ENCODE peak calls at places on chromosomes 6 and 20, in four cellular contexts. H is D721Med, R is ovary, X is cardiac muscle cell. S is an unnamed sample.

GRCh38 chr20:15564981-15565380 is 1008.3 kb downstream of the KIF16B start:
- DNase-seq in X (no peak), R (no peak), H (no peak), S (peak)

GRCh38 chr6:125745281-125746018 is 4.0 kb upstream of the HEY2 start:
- DNase-seq in H (no peak), R (no peak), X (peak), S (no peak)

GRCh38 chr6:75494290-75494689 is 690 bp upstream of the FILIP1 start:
- DNase-seq in X (no peak), R (no peak), H (no peak), S (no peak)

GRCh38 chr6:163900570-163900969 is 486.1 kb downstream of the QKI start:
- DNase-seq in H (no peak), X (no peak), R (no peak), S (no peak)

GRCh38 chr6:33979750-33980149 is 166.1 kb downstream of the GRM4 start:
- DNase-seq in H (no peak), X (no peak), R (no peak), S (no peak)

GRCh38 chr6:139337830-139338229 is 36.6 kb downstream of the CITED2 start:
- DNase-seq in X (no peak), R (no peak), H (no peak), S (no peak)

GRCh38 chr20:8227293-8227692 is 95.2 kb downstream of the PLCB1 start:
- DNase-seq in X (no peak), R (no peak), H (no peak), S (no peak)

GRCh38 chr6:133184798-133185380 is 56.3 kb upstream of the EYA4 start:
- DNase-seq in R (no peak), X (peak), H (no peak), S (peak)

GRCh38 chr6:74044417-74045096 is 348.6 kb downstream of the CD109 start:
- DNase-seq in R (no peak), H (no peak), X (no peak), S (no peak)

GRCh38 chr20:31548823-31549512 is 34.7 kb downstream of the HM13 start:
- DNase-seq in R (no peak), X (no peak), H (no peak), S (no peak)

GRCh38 chr20:31549513-31549880 is 35.3 kb downstream of the HM13 start:
- DNase-seq in H (no peak), R (no peak), X (no peak), S (no peak)

GRCh38 chr20:31544600-31544999 is 30.4 kb downstream of the HM13 start:
- DNase-seq in H (no peak), X (no peak), R (no peak), S (no peak)

GRCh38 chr20:31547720-31548298 is 33.6 kb downstream of the HM13 start:
- DNase-seq in H (no peak), X (no peak), R (no peak), S (no peak)

DNA sequence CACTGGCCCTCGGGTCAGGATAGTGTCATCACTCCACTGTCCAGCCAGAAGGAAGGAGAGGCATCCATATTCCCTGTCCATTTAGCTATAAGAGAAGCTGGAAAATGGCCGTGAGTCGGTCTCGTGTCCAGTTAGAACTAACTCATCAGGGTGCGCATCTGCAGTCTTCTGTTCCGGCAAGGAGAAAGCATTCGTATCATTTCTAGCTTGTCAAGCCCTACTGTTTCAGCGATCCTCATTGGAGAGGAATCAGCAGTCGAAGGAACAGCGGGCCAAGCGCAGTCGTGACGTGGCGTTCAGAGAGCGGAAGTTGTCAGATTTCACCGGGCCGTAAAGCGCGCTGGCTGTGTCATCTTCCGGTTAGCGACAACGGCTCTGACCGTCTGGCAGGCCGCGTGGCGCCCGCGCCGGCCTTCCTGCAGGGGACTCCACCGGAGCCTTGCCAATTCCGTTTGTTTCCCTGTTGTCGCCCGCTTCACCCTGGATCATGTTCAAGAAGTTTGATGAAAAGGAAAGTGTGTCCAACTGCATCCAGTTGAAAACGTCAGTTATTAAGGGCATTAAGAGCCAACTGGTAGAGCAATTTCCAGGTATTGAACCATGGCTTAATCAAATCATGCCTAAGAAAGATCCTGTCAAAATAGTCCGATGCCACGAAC is 32.9 kb downstream of the HM13 start:
- DNase-seq in R (peak), X (peak), H (peak), S (peak)
- TF ChIP-seq CTCF in R (no peak), X (peak), H (no peak), S (no peak)

GRCh38 chr6:6217838-6218237 is 102.6 kb downstream of the F13A1 start:
- DNase-seq in R (no peak), X (no peak), H (no peak), S (no peak)
- TF ChIP-seq CTCF in R (no peak), X (no peak), H (no peak), S (no peak)

GRCh38 chr6:108175592-108176279 is 9.9 kb downstream of the NR2E1 start:
- DNase-seq in X (no peak), H (no peak), R (no peak), S (peak)
- TF ChIP-seq CTCF in X (no peak), H (peak), R (no peak), S (no peak)

GRCh38 chr6:169312658-169313346 is 59.2 kb upstream of the THBS2 start:
- DNase-seq in X (no peak), H (no peak), R (no peak), S (no peak)
- TF ChIP-seq CTCF in X (no peak), H (no peak), R (no peak), S (no peak)

GRCh38 chr6:84779380-84779779 is 15.0 kb upstream of the TBX18 start:
- DNase-seq in R (no peak), H (no peak), X (no peak), S (no peak)
- TF ChIP-seq CTCF in R (no peak), H (no peak), X (no peak), S (no peak)

GRCh38 chr20:62625516-62625915 is 16.8 kb upstream of the SLCO4A1 start:
- DNase-seq in X (no peak), R (no peak), H (no peak), S (no peak)

GRCh38 chr20:62625921-62626547 is 16.3 kb upstream of the SLCO4A1 start:
- DNase-seq in X (no peak), H (no peak), R (no peak), S (no peak)

GRCh38 chr20:62623488-62624324 is 18.6 kb upstream of the SLCO4A1 start:
- DNase-seq in X (peak), R (peak), H (peak), S (peak)

GRCh38 chr20:62624325-62624690 is 18.0 kb upstream of the SLCO4A1 start:
- DNase-seq in H (no peak), R (no peak), X (no peak), S (peak)

GRCh38 chr20:62624719-62625455 is 17.4 kb upstream of the SLCO4A1 start:
- DNase-seq in H (no peak), R (no peak), X (no peak), S (no peak)
- TF ChIP-seq CTCF in H (no peak), R (no peak), X (no peak), S (no peak)

GRCh38 chr6:37738216-37738615 is 40.5 kb upstream of the MDGA1 start:
- DNase-seq in H (no peak), R (no peak), X (no peak), S (no peak)

GRCh38 chr6:37731888-37732287 is 34.2 kb upstream of the MDGA1 start:
- DNase-seq in X (no peak), H (no peak), R (no peak), S (peak)

GRCh38 chr6:37735722-37736121 is 38.0 kb upstream of the MDGA1 start:
- DNase-seq in H (no peak), X (no peak), R (no peak), S (no peak)

DNA sequence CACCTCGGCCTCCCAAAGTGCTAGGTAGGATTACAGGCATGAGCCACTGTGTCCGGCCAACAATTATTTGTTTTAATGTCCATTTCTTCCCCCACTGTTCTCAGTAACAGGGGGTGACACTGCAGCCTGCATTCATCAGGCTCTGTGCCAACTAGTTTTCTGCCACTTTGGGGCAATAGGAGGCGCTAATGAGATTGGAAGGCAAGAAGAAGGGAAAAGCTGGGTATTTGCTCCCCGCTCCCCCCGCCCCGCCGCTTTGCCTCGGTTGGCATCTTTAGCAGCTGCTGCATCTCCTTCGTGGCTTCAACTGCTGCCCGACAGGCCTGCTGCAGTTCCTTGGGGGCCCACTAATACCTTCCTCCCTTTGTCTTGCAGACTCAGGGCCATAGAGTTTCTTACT is 35.0 kb upstream of the MDGA1 start:
- DNase-seq in H (no peak), X (no peak), R (no peak), S (no peak)
- TF ChIP-seq CTCF in H (no peak), X (peak), R (no peak), S (no peak)

GRCh38 chr6:105211831-105212230 is 32.0 kb upstream of the POPDC3 start:
- DNase-seq in R (no peak), H (no peak), X (no peak), S (no peak)

GRCh38 chr6:105210932-105211531 is 31.2 kb upstream of the POPDC3 start:
- DNase-seq in X (no peak), H (no peak), R (no peak), S (no peak)

GRCh38 chr6:105207524-105208269 is 27.9 kb upstream of the POPDC3 start:
- DNase-seq in R (no peak), H (no peak), X (no peak), S (no peak)

GRCh38 chr6:105212587-105212986 is 32.8 kb upstream of the POPDC3 start:
- DNase-seq in R (no peak), X (no peak), H (no peak), S (no peak)

DNA sequence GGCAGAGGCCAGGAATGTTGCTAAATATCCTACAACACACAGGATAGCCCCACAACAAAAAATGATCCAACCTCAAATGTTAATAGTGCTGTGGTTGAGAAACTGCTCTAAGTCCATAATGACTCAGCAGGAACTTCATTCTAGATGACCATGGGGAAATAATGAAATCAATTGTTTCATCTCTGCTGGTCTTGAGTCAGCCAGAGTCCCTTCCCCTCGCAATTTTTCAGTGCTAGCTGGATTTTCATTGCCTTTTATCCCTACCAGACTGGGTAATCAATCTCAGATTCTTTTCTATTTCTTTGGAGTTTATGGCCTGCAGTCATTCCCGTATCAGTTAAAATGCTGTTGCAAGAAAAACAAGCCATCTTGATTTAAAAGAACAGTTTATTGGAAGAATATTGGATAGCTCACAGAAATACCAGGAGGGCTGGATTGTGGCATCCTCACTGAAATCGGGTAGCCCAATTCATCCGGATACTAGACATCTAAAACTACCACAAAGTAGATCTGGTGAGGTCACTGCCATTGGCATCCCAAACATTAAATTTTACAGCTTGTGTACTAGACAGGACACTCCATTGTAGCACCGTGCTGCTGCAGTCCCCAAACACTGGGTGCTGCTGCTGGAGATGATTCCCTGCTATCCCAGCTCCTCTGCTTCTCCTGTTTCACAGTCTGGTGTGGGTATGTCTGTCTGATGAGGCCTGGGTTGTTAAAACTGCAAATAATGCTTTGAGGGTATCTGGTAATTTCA is 30.3 kb upstream of the POPDC3 start:
- DNase-seq in R (no peak), X (peak), H (no peak), S (no peak)
- TF ChIP-seq CTCF in R (no peak), X (no peak), H (no peak), S (no peak)

GRCh38 chr6:21527731-21528130 is 65.8 kb upstream of the SOX4 start:
- DNase-seq in X (no peak), H (no peak), R (no peak), S (no peak)

GRCh38 chr6:21523652-21524051 is 69.9 kb upstream of the SOX4 start:
- DNase-seq in X (no peak), R (no peak), H (no peak), S (no peak)

GRCh38 chr6:21526974-21527373 is 66.6 kb upstream of the SOX4 start:
- DNase-seq in R (no peak), H (no peak), X (no peak), S (no peak)

GRCh38 chr6:21522007-21522758 is 71.4 kb upstream of the SOX4 start:
- DNase-seq in H (no peak), X (no peak), R (no peak), S (no peak)

DNA sequence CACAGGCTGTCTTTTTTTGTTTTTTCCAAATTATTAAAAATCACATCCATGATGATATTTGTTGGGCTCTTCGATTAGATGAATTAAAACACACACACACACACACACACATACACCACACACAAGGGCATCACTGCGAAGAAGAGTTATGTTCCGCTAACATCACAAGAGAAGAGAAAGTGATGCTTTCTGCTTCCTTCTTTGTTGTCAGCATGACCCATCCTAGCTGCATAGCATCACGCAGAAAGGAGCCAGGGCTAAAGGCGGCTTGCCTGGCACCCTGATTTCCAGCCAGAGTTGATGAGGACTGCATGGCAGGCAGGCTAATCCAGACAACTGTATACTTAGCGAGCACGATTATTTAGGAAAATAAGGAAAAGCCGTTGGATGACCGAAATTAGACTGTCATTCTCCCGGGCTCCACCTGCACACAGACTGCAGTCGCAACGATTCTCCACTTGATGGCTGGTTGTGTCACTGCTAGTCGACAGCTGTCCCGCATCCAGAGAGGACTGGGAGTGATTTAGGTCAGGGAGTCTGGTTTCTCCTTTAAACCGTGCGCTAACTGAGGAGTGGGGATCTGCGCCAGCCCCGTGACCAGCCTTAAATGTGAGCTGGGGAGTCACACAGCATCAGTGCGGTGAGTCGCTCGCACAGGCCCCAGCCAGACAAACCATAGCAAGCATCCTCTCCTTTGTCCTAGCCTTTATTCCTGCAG is 70.6 kb upstream of the SOX4 start:
- DNase-seq in H (no peak), X (no peak), R (no peak), S (no peak)
- TF ChIP-seq CTCF in H (peak), X (no peak), R (no peak), S (no peak)